ENCODE peak calls at places on chromosomes 4 and X, in nine cellular contexts. A is HT1080; N is effector memory CD4-positive, alpha-beta T cell; Y is stimulated activated CD4-positive, alpha-beta T cell treated with anti-CD3 and anti-CD28 coated beads, Interleukin-2, amount 100 ng/mL, for 24 hours; S is amniotic stem cell; O is cardiac fibroblast; F is head of caudate nucleus; L is GM12878; V is epithelial cell of proximal tubule. G is an unnamed sample.

GRCh38 chrX:110163488-110163887 is 154.4 kb downstream of the AMMECR1 start:
- DNase-seq in A (no peak), N (no peak), Y (no peak), S (no peak), O (peak; percentile 37), F (no peak), L (no peak), V (no peak), G (no peak)

GRCh38 chr4:39528056-39528465 is 822 bp upstream of the UGDH start:
- DNase-seq in A (no peak), N (no peak), Y (no peak), S (peak; percentile 77), O (peak; percentile 90), F (no peak), L (no peak), V (no peak), G (no peak)

GRCh38 chr4:22482250-22483127 is 33.4 kb downstream of the ADGRA3 start:
- DNase-seq in A (no peak), N (no peak), Y (no peak), S (no peak), O (no peak), F (no peak), L (no peak), V (no peak), G (no peak)

GRCh38 chrX:118346258-118347094 is 570 bp downstream of the WDR44 start:
- DNase-seq in A (no peak), N (peak; percentile 31), Y (peak; percentile 50), S (no peak), O (peak; percentile 18), F (peak; percentile 53), L (no peak), V (no peak), G (peak; percentile 3)

GRCh38 chr4:54998991-54999390 is 126.4 kb downstream of the KDR start:
- DNase-seq in A (no peak), N (no peak), Y (no peak), S (no peak), O (peak; percentile 77), F (no peak), L (no peak), V (no peak), G (no peak)

GRCh38 chr4:2378898-2379297 is 39.5 kb downstream of the ZFYVE28 start:
- DNase-seq in A (no peak), N (no peak), Y (no peak), S (no peak), O (no peak), F (no peak), L (no peak), V (no peak), G (peak; percentile 76)

GRCh38 chr4:170243662-170244288 is 154.0 kb upstream of the AADAT start:
- DNase-seq in A (peak; percentile 47), N (no peak), Y (no peak), S (no peak), O (no peak), F (no peak), L (no peak), V (no peak), G (no peak)

GRCh38 chr4:79050521-79050880 is 111.3 kb upstream of the PAQR3 start:
- DNase-seq in A (no peak), N (no peak), Y (no peak), S (no peak), O (no peak), F (no peak), L (no peak), V (no peak), G (peak; percentile 28)

GRCh38 chr4:22412013-22412412 is 103.9 kb downstream of the ADGRA3 start:
- DNase-seq in A (no peak), N (no peak), Y (no peak), S (no peak), O (no peak), F (no peak), L (no peak), V (no peak), G (no peak)

GRCh38 chr4:65063601-65064000 is 606.7 kb downstream of the EPHA5 start:
- DNase-seq in A (no peak), N (no peak), Y (no peak), S (no peak), O (no peak), F (no peak), L (no peak), V (no peak), G (no peak)

GRCh38 chr4:142369141-142369540 is 477.0 kb downstream of the INPP4B start:
- DNase-seq in A (no peak), N (no peak), Y (no peak), S (no peak), O (no peak), F (no peak), L (no peak), V (no peak), G (no peak)

GRCh38 chr4:48340276-48340904 is 939 bp upstream of the SLAIN2 start:
- DNase-seq in A (no peak), N (no peak), Y (peak; percentile 22), S (peak; percentile 46), O (peak; percentile 82), F (no peak), L (no peak), V (no peak), G (no peak)

GRCh38 chr4:47235721-47236120 is 204.4 kb downstream of the GABRB1 start:
- DNase-seq in A (no peak), N (no peak), Y (no peak), S (no peak), O (peak; percentile 11), F (no peak), L (no peak), V (no peak), G (no peak)

GRCh38 chrX:3451566-3451965 is 105.1 kb upstream of the MXRA5 start:
- DNase-seq in A (no peak), N (no peak), Y (no peak), S (no peak), O (no peak), F (no peak), L (no peak), V (no peak), G (no peak)

GRCh38 chr4:94827481-94828110 is 69.8 kb downstream of the BMPR1B start:
- DNase-seq in A (peak; percentile 91), N (no peak), Y (no peak), S (peak; percentile 50), O (peak; percentile 86), F (no peak), L (no peak), V (peak; percentile 79), G (no peak)

GRCh38 chrX:45824471-45824870 is 623.8 kb upstream of the DIPK2B start:
- DNase-seq in A (peak; percentile 91), N (no peak), Y (peak; percentile 64), S (peak; percentile 87), O (peak; percentile 96), F (no peak), L (no peak), V (peak; percentile 79), G (no peak)

G was measured in posterior cingulate gyrus.